ENCODE peak calls at places on chromosomes 6 and 20, in four cellular contexts. W is HepG2, J is K562, B is GM12878. R is an unnamed sample.

GRCh38 chr20:37741055-37741454 is 47.2 kb downstream of the CTNNBL1 start:
- DNase-seq in J (no peak), W (peak), B (no peak), R (no peak)

GRCh38 chr20:1775117-1775516 is 117.5 kb upstream of the SIRPG start:
- DNase-seq in B (no peak), W (no peak), J (no peak), R (no peak)

GRCh38 chr20:23399568-23400241 is 21.6 kb downstream of the NAPB start:
- DNase-seq in B (no peak), J (peak), W (no peak), R (no peak)

GRCh38 chr6:151027295-151027747 is 161.8 kb downstream of the MTHFD1L start:
- DNase-seq in W (no peak), J (no peak), B (no peak), R (no peak)

GRCh38 chr6:104325341-104326172 is 534.2 kb downstream of the HACE1 start:
- DNase-seq in B (no peak), W (no peak), J (no peak), R (no peak)

GRCh38 chr20:15491564-15491963 is 1081.7 kb downstream of the KIF16B start:
- DNase-seq in W (no peak), J (no peak), B (no peak), R (peak)

GRCh38 chr6:157611406-157611805 is 211.6 kb upstream of the SNX9 start:
- DNase-seq in B (no peak), J (no peak), W (no peak), R (no peak)

GRCh38 chr20:31488171-31488570 is 13.1 kb downstream of the REM1 start:
- DNase-seq in B (no peak), W (no peak), J (no peak), R (no peak)

GRCh38 chr6:100574836-100575235 is 110.1 kb upstream of the SIM1 start:
- DNase-seq in W (no peak), J (no peak), B (no peak), R (no peak)

GRCh38 chr6:140388141-140388802 is 1013.8 kb upstream of the CITED2 start:
- DNase-seq in W (peak), B (no peak), J (no peak), R (no peak)

DNA sequence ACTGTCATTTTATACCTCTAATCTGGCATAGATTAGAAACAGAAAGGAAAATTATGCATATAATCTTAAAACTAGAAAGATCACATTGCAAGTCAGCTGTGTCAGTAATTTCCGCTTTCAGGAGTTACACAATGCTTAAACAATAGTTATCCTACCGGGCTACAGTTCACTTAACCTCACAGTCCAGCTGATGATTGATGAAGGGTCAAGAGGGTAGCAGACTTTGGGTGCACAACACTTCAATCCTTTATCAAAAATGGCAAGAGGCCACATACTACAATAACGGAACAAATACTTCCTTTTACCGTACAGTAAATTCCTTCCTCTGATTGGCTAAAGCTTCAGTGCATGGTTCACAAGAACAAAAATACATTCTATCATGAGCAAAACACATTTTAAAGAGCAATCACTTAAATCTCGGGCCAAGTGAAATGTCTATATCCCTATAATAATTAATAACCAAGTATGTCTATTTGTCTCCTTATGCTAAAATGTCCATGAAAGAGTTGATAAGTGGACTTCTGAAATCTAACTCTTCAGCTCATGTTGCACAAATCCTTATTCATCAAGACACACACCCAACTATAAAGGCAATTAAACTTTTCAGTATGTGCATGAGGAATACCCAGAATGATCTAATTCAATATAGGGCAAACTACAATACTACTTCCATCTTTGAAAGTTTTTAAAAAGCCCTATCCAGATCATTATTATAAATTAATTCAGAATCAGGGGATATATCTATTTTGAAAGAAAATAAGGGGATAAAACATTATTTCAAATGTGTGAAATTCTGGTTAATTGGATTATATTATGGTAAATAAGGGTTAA is 76.8 kb downstream of the HIVEP2 start:
- DNase-seq in B (no peak), J (no peak), W (peak), R (no peak)
- TF ChIP-seq ATF2 in B (no peak), J (no peak), W (peak), R (no peak)

GRCh38 chr6:22570185-22570551 is 802 bp downstream of the HDGFL1 start:
- DNase-seq in J (no peak), W (no peak), B (no peak), R (no peak)

GRCh38 chr6:22569281-22570184 is at the start of gene HDGFL1:
- DNase-seq in J (no peak), W (no peak), B (no peak), R (no peak)

GRCh38 chr6:22575190-22575589 is 5.8 kb downstream of the HDGFL1 start:
- DNase-seq in B (no peak), W (no peak), J (no peak), R (no peak)
- TF ChIP-seq HDAC2 in B (no peak), W (no peak), J (no peak), R (no peak)

DNA sequence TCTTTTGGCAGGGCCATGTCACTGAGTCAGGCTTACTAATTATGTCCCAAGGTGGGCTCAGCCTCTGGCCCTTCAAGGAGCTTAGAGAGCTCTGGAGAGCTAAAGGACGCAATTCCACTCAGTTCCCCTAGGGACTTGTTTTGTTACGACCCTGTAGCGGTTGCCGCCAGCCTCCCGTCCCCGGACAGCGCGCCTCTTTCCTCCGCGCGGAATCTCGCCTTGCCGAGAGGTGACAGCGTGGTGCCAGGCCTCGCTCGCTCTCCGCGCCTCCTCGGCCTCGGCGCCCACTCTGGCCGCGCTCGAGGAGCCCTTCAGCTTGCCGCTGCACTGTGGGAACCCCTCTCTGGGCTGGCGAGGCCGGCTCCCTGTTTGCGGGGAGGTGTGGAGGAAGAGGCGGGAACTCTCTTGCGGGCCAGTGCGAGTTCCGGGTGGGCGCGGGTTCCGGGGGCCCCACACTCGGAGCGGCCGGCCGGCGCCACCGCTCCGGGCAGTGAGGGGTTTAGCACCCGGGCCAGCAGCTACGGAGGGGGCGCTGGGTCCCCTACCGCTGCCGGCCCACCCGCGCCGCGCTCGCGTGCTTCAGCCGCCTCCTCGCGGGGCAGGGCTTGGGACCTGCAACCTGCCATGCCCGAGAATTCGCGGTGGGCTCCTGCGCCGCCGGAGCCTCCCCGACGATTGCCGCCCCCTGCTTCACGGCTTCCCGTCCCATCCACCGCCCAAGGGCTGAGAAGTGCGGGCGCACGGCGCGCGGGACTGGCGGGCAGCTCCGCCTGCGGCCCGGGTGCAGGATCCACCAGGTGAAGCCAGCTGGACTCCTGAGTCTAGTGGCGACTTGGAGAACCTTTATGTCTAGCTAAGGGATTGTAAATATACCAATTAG is 9.9 kb upstream of the ZNF311 start:
- DNase-seq in B (no peak), W (no peak), J (no peak), R (no peak)
- TF ChIP-seq SIN3A in B (no peak), W (no peak), J (no peak), R (no peak)

GRCh38 chr6:163617549-163617948 is 203.0 kb downstream of the QKI start:
- DNase-seq in W (no peak), J (no peak), B (no peak), R (no peak)

GRCh38 chr6:163625265-163625664 is 210.7 kb downstream of the QKI start:
- DNase-seq in B (no peak), J (no peak), W (no peak), R (no peak)

GRCh38 chr6:163620101-163620500 is 205.6 kb downstream of the QKI start:
- DNase-seq in J (no peak), B (no peak), W (no peak), R (no peak)

GRCh38 chr6:163626073-163626867 is 211.8 kb downstream of the QKI start:
- DNase-seq in B (no peak), J (no peak), W (no peak), R (no peak)

DNA sequence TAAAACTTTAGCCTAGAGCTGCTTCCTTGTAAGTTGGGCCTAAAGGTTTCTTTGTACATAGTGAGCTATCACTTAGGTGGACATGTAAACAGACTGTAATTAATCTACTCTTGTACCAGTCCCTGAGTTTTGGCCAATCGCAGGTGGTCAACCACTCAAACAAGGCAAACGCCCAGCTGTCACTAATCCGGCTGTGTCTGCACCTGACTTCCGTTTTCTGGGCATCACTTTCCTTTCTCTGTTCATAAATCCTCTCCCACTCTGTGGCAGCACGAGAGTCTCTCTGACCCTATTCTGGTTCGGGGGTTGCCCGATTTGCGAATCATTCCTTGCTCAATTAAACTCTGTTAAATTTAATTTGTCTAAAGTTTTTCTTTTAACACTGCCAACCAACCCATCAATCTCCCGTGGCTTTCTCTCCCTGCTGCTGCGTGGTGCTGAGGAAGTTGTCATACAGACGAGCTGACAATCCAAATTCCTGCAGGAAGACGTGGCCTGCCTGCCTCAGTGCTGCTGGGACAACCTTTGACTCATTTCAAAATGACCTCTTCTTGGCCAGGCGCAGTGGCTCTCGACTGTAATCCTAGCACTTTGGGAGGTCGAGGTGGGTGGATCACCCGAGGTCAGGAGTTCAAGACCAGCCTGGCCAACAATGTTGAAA is 206.3 kb downstream of the QKI start:
- DNase-seq in W (no peak), J (no peak), B (no peak), R (no peak)
- TF ChIP-seq ATF2 in W (no peak), J (no peak), B (no peak), R (no peak)

R was measured in H1.